ENCODE peak calls at places on chromosomes 4 and X, in six cellular contexts. X is K562, V is HepG2, Z is A549, Y is upper lobe of left lung, S is GM12878. P is an unnamed sample.

GRCh38 chr4:98406819-98407218 is 145.6 kb downstream of the RAP1GDS1 start:
- ATAC-seq in X (no peak), V (no peak), Z (no peak), Y (no peak), S (peak; percentile 81), P (no peak)

GRCh38 chr4:117968606-117969005 is 65.7 kb upstream of the NDST3 start:
- ATAC-seq in X (no peak), V (no peak), Z (no peak), Y (no peak), S (no peak), P (no peak)

GRCh38 chr4:87949961-87950360 is 25.6 kb upstream of the SPP1 start:
- ATAC-seq in X (no peak), V (no peak), Z (peak; percentile 63), Y (no peak), S (no peak), P (no peak)

GRCh38 chrX:2536974-2537373 is 36.2 kb upstream of the DHRSX start:
- ATAC-seq in X (no peak), V (no peak), Z (no peak), Y (no peak), S (no peak), P (no peak)

GRCh38 chr4:158775091-158775651 is 6.3 kb downstream of the FNIP2 start:
- ATAC-seq in X (peak; percentile 16), V (peak; percentile 40), Z (peak; percentile 46), Y (peak; percentile 92), S (no peak), P (peak; percentile 94)

GRCh38 chrX:85993539-85994197 is 53.7 kb downstream of the CHM start:
- ATAC-seq in X (no peak), V (no peak), Z (no peak), Y (no peak), S (no peak), P (no peak)

GRCh38 chr4:183580849-183581248 is 76.0 kb downstream of the ING2 start:
- ATAC-seq in X (no peak), V (no peak), Z (no peak), Y (no peak), S (no peak), P (no peak)

GRCh38 chr4:151675366-151676060 is 85.3 kb downstream of the GATB start:
- ATAC-seq in X (no peak), V (peak; percentile 30), Z (no peak), Y (no peak), S (no peak), P (peak; percentile 35)

GRCh38 chrX:155966876-155967275 is 30.6 kb upstream of the IL9R start:
- ATAC-seq in X (peak; percentile 96), V (peak; percentile 89), Z (peak; percentile 92), Y (no peak), S (peak; percentile 85), P (no peak)

GRCh38 chr4:128782076-128782715 is 27.3 kb upstream of the JADE1 start:
- ATAC-seq in X (peak; percentile 88), V (peak; percentile 91), Z (peak; percentile 76), Y (peak; percentile 48), S (peak; percentile 88), P (peak; percentile 31)

GRCh38 chrX:118536687-118537461 is 41.3 kb downstream of the DOCK11 start:
- ATAC-seq in X (peak; percentile 89), V (no peak), Z (peak; percentile 92), Y (peak; percentile 39), S (peak; percentile 87), P (peak; percentile 34)

GRCh38 chrX:100994352-100995281 is 25.1 kb downstream of the ARL13A start:
- ATAC-seq in X (peak; percentile 96), V (peak; percentile 95), Z (peak; percentile 89), Y (no peak), S (peak; percentile 93), P (no peak)

GRCh38 chr4:147772056-147772455 is 40.2 kb downstream of the ARHGAP10 start:
- ATAC-seq in X (no peak), V (peak; percentile 48), Z (peak; percentile 22), Y (no peak), S (no peak), P (no peak)

GRCh38 chrX:110420771-110421498 is 62.3 kb downstream of the RTL9 start:
- ATAC-seq in X (peak; percentile 87), V (peak; percentile 75), Z (peak; percentile 82), Y (no peak), S (peak; percentile 82), P (no peak)

GRCh38 chr4:114807759-114808404 is 209.3 kb downstream of the UGT8 start:
- ATAC-seq in X (peak; percentile 87), V (peak; percentile 99), Z (peak; percentile 90), Y (peak; percentile 64), S (peak; percentile 100), P (peak; percentile 36)

GRCh38 chr4:12239897-12240636 is 811.4 kb upstream of the HS3ST1 start:
- ATAC-seq in X (no peak), V (no peak), Z (no peak), Y (no peak), S (no peak), P (no peak)

GRCh38 chr4:157204634-157205244 is 15.8 kb upstream of the GRIA2 start:
- ATAC-seq in X (peak; percentile 87), V (peak; percentile 94), Z (peak; percentile 98), Y (peak; percentile 35), S (peak; percentile 84), P (no peak)

GRCh38 chr4:48124870-48125269 is 9.2 kb downstream of the TXK start:
- ATAC-seq in X (no peak), V (no peak), Z (no peak), Y (no peak), S (no peak), P (no peak)

GRCh38 chrX:10142041-10142589 is 14.7 kb upstream of the CLCN4 start:
- ATAC-seq in X (no peak), V (no peak), Z (no peak), Y (no peak), S (no peak), P (no peak)

GRCh38 chr4:138039010-138039409 is 203.1 kb downstream of the SLC7A11 start:
- ATAC-seq in X (no peak), V (no peak), Z (no peak), Y (no peak), S (no peak), P (no peak)

GRCh38 chrX:97039363-97040029 is 155.8 kb downstream of the RPA4 start:
- ATAC-seq in X (no peak), V (no peak), Z (no peak), Y (no peak), S (peak; percentile 89), P (no peak)

GRCh38 chrX:72102760-72103159 is 29.0 kb downstream of the RTL5 start:
- ATAC-seq in X (no peak), V (no peak), Z (no peak), Y (no peak), S (no peak), P (no peak)

GRCh38 chr4:158020734-158021346 is 152.0 kb downstream of the GASK1B start:
- ATAC-seq in X (no peak), V (no peak), Z (peak; percentile 65), Y (peak; percentile 19), S (no peak), P (no peak)

GRCh38 chr4:39446483-39446841 is 12.3 kb downstream of the RPL9 start:
- ATAC-seq in X (no peak), V (peak; percentile 39), Z (peak; percentile 40), Y (no peak), S (no peak), P (peak; percentile 10)

GRCh38 chrX:56788717-56789122 is 59.7 kb downstream of the NBDY start:
- ATAC-seq in X (peak; percentile 51), V (peak; percentile 85), Z (no peak), Y (no peak), S (peak; percentile 75), P (peak; percentile 32)

GRCh38 chr4:31059753-31060522 is 339.8 kb downstream of the PCDH7 start:
- ATAC-seq in X (no peak), V (no peak), Z (no peak), Y (no peak), S (no peak), P (no peak)

GRCh38 chrX:101208152-101208905 is 11.3 kb upstream of the DRP2 start:
- ATAC-seq in X (no peak), V (peak; percentile 41), Z (peak; percentile 42), Y (no peak), S (peak; percentile 64), P (no peak)

GRCh38 chr4:96638132-96638531 is 798.2 kb downstream of the PDHA2 start:
- ATAC-seq in X (no peak), V (no peak), Z (no peak), Y (no peak), S (no peak), P (no peak)

DNA sequence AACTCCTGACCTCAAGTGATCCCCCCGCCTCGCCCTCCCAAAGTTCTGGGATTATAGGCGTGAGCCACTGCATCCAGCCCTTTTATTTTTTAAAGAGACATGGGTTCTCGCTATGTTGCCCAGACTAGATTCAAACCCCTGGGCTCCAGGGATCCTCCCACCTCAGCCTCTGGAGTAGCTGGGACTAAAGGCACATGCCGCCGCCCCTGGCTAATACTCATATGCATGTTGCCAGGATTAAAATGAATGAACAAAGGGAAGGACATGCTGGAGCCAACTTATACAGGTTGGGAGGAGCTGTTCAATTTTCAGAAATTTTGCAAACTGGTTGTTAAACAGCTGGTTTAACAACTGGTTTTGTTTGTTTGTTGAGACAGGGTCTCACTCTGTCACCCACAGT is 1.4 kb upstream of the FTSJ1 start:
- ATAC-seq in X (no peak), V (no peak), Z (no peak), Y (no peak), S (no peak), P (no peak)
- H3K27ac ChIP-seq in X (peak overlapping the region; percentile 68), V (no peak overlapping the region), Z (peak overlapping the region; percentile 84), Y (no peak overlapping the region), S (no peak overlapping the region), P (no peak overlapping the region)

GRCh38 chr4:174228988-174229387 is 54.5 kb downstream of the FBXO8 start:
- ATAC-seq in X (no peak), V (no peak), Z (no peak), Y (no peak), S (no peak), P (no peak)
- TF ChIP-seq EP300 in X (no peak), V (no peak), Z (no peak), Y (no peak), S (no peak), P (no peak)

GRCh38 chr4:176902710-176903323 is 110.1 kb upstream of the VEGFC start:
- ATAC-seq in X (no peak), V (no peak), Z (no peak), Y (no peak), S (peak; percentile 96), P (no peak)
- H3K4me3 ChIP-seq in X (no peak overlapping the region), V (no peak overlapping the region), Z (no peak overlapping the region), Y (no peak overlapping the region), S (no peak overlapping the region), P (no peak overlapping the region)

DNA sequence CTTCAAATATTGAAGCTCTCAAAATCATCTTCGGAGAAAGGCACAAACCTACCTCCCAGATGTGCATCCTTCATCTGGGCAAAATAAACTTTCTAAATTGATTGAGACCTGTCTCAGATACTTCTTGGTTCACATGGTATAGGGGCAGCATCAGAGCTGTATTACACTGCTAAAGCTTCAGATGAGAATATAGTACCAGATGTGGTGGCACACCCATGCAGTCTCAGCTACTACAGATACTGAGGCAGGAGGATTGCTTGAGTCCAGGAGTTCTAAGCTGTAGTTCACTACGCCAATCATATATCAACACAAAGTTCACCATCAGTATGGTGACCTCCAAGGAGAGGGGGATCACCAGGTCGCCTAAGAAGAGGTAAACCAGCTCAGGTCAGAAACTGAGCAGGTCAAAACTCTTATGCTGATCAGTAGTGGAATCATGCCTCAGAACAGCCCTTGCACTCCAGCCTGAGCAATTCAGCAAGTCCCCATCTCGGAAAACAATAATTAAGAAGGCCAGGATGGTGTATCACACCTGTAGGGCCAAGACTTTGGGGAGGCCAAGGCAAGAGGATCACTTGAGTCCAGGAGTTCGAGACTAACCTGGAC is 22.0 kb downstream of the ELF2 start:
- ATAC-seq in X (peak; percentile 68), V (peak; percentile 46), Z (no peak), Y (no peak), S (no peak), P (no peak)
- H3K27ac ChIP-seq in X (peak overlapping the region; percentile 55), V (no peak overlapping the region), Z (no peak overlapping the region), Y (no peak overlapping the region), S (no peak overlapping the region), P (no peak overlapping the region)

P was measured in gastroesophageal sphincter.